ENCODE peak calls at places on chromosomes 5 and 9, in five cellular contexts. B is HCT116, G is fibroblast of lung, N is endothelial cell of umbilical vein, U is A549. M is an unnamed sample. For H3K4me1, the result is how much of the 10 kb centered on the place peaks cover.

GRCh38 chr9:113960748-113961147 is 84.6 kb downstream of the ZNF618 start:
- DNase-seq in B (no peak), G (no peak), N (no peak), U (no peak), M (no peak)

GRCh38 chr5:135063056-135063445 is 29.0 kb upstream of the PITX1 start:
- DNase-seq in B (no peak), G (no peak), N (no peak), U (no peak), M (no peak)

GRCh38 chr5:101424530-101425175 is 521.6 kb upstream of the ST8SIA4 start:
- DNase-seq in B (peak), G (peak), N (peak), U (no peak), M (peak)

GRCh38 chr5:108339220-108339619 is 42.7 kb downstream of the FBXL17 start:
- DNase-seq in B (no peak), G (peak), N (no peak), U (no peak), M (peak)

GRCh38 chr5:14472986-14473567 is 108.5 kb upstream of the OTULINL start:
- DNase-seq in B (no peak), G (no peak), N (no peak), U (no peak), M (no peak)

GRCh38 chr9:128607642-128608350 is 48.9 kb downstream of the DYNC2I2 start:
- DNase-seq in B (no peak), G (peak), N (no peak), U (no peak), M (peak)

GRCh38 chr9:112861638-112862555 is 28.8 kb downstream of the SLC46A2 start:
- DNase-seq in B (no peak), G (peak), N (peak), U (no peak), M (peak)

GRCh38 chr5:51961154-51961562 is 577.9 kb downstream of the ISL1 start:
- DNase-seq in B (no peak), G (no peak), N (no peak), U (no peak), M (no peak)

GRCh38 chr9:134738869-134739659 is 97.5 kb downstream of the COL5A1 start:
- DNase-seq in B (peak), G (peak), N (peak), U (peak), M (no peak)

GRCh38 chr9:3059781-3060468 is 216.0 kb upstream of the PUM3 start:
- DNase-seq in B (no peak), G (no peak), N (no peak), U (no peak), M (no peak)

GRCh38 chr9:137487454-137488329 is 28.6 kb upstream of the NSMF start:
- DNase-seq in B (no peak), G (no peak), N (no peak), U (no peak), M (no peak)

GRCh38 chr5:172890659-172891058 is 56.6 kb downstream of the ERGIC1 start:
- DNase-seq in B (no peak), G (no peak), N (no peak), U (no peak), M (no peak)

GRCh38 chr5:92641031-92641962 is 939.7 kb downstream of the NR2F1-AS1 start:
- DNase-seq in B (peak), G (peak), N (peak), U (peak), M (peak)

GRCh38 chr9:35114921-35115341 is 731 bp downstream of the ATOSB start:
- DNase-seq in B (no peak), G (no peak), N (peak), U (no peak), M (peak)

GRCh38 chr9:76414656-76415055 is 20.4 kb upstream of the RFK start:
- DNase-seq in B (no peak), G (peak), N (peak), U (no peak), M (peak)

GRCh38 chr9:34992376-34992951 is 2.9 kb downstream of the DNAJB5 start:
- DNase-seq in B (peak), G (peak), N (peak), U (no peak), M (peak)

GRCh38 chr9:68447611-68448010 is 91.2 kb downstream of the PGM5 start:
- DNase-seq in B (no peak), G (no peak), N (no peak), U (no peak), M (no peak)

GRCh38 chr5:34521628-34522290 is 134.4 kb upstream of the RAI14 start:
- DNase-seq in B (no peak), G (no peak), N (no peak), U (no peak), M (no peak)

GRCh38 chr9:30757723-30758122 is 1626.7 kb upstream of the ACO1 start:
- DNase-seq in B (no peak), G (no peak), N (no peak), U (no peak), M (no peak)

DNA sequence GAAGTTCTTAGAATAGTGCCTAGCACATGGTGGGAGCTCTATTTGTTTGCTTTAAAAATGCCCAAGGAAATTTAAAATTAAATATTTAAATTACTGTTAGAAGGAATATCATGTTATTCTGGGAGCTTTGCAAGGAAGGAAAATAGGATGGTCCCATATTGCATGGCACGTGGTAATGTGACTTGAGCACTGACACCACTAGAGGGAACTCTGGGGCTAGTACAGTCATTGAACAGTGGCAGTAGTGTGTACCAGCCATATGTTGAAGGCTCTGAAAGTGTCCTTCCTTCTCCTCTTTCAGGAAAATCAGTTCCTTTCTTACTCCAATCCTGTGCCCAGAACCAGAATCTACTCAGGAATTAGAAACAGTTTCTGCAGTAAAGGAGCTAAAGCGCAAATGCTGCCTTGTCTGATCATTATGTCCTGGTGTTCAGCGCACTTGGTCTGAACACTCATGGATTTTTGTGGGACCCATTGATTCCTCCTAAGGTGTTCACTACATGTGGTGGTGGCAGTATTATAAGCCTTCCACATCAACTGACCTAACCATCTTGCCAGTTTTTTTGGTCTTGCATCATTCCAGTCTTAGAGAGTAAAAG is 54.1 kb downstream of the GDA start:
- DNase-seq in B (peak), G (peak), N (peak), U (peak), M (no peak)
- TF ChIP-seq CTCF in B (peak), G (peak), N (peak), U (peak), M (peak)

GRCh38 chr5:55483903-55484302 is 50.9 kb downstream of the PLPP1 start:
- DNase-seq in B (no peak), G (no peak), N (no peak), U (no peak), M (no peak)

GRCh38 chr5:55485073-55485472 is 49.7 kb downstream of the PLPP1 start:
- DNase-seq in B (no peak), G (no peak), N (no peak), U (no peak), M (no peak)

GRCh38 chr5:55484531-55484930 is 50.2 kb downstream of the PLPP1 start:
- DNase-seq in B (no peak), G (no peak), N (no peak), U (no peak), M (no peak)

GRCh38 chr5:55481293-55481900 is 53.4 kb downstream of the PLPP1 start:
- DNase-seq in B (no peak), G (peak), N (no peak), U (no peak), M (peak)

GRCh38 chr5:55480781-55481180 is 54.0 kb downstream of the PLPP1 start:
- DNase-seq in B (no peak), G (peak), N (no peak), U (no peak), M (peak)
- H3K4me2 ChIP-seq in B (no peak), G (no peak), N (no peak), U (no peak), M (peak)

GRCh38 chr5:149282966-149283332 is 11.3 kb downstream of the AFAP1L1 start:
- DNase-seq in B (no peak), G (no peak), N (no peak), U (no peak), M (no peak)

GRCh38 chr5:149282027-149282965 is 10.6 kb downstream of the AFAP1L1 start:
- DNase-seq in B (no peak), G (no peak), N (no peak), U (no peak), M (no peak)

GRCh38 chr5:149283611-149284480 is 12.2 kb downstream of the AFAP1L1 start:
- DNase-seq in B (no peak), G (no peak), N (no peak), U (no peak), M (no peak)

GRCh38 chr5:149285153-149285552 is 13.5 kb downstream of the AFAP1L1 start:
- DNase-seq in B (no peak), G (no peak), N (no peak), U (no peak), M (no peak)

DNA sequence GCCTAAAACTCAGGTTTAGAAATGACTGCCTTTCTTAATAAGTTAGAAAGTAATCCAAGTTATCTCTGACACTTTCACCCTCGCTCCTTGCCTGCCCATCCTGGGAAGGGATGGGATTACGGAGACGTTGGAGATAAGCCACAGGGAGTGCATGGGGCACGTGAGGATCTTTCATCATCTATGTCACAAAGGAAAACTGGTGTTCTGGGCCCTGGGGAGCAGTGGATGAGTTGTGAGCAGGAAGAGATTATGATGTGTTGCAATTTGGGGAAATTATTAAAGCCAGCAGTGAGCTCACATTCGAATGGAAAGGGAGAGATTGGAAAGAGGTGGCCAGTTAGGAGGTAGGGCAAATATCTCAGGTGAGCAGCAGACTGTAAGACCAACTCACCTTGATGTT is 12.8 kb downstream of the AFAP1L1 start:
- DNase-seq in B (no peak), G (no peak), N (no peak), U (no peak), M (no peak)
- H3K4me1 ChIP-seq in B (under half), G (under half), N (under half), U (under half), M (under half)

DNA sequence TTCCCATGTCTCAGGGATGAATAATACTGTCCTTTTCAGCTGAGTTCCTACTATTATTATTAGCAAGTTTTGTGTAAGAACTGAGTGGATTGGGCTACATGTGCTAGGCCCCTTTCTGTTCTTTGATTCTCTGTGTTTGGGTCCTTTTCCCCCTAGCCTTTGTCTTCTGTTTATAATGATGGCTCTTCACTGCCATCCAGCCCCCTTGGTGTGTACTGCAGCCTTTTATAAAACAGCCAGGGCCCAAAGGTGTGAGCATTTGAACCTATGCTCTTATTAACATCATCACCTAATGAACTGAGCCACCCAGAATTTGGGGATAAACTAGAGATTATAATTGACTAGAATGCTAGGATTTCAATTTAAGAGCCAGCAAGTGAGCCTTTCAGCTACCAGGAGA is 52.6 kb downstream of the PLAC8L1 start:
- DNase-seq in B (no peak), G (no peak), N (no peak), U (no peak), M (no peak)
- TF ChIP-seq CTCF in B (peak), G (no peak), N (peak), U (peak), M (peak)